ENCODE peak calls at places on chromosome 20, in four cellular contexts. K, N, D and A are unnamed samples.

GRCh38 chr20:11235058-11235457 is 561.3 kb upstream of the JAG1 start:
- DNase-seq in K (peak), N (no peak), D (no peak), A (peak)

GRCh38 chr20:38298768-38299288 is 5.1 kb upstream of the BPI start:
- DNase-seq in K (peak), D (no peak), N (no peak), A (peak)

GRCh38 chr20:62365814-62366369 is 1.2 kb downstream of the LAMA5 start:
- DNase-seq in D (no peak), K (no peak), N (peak), A (no peak)

GRCh38 chr20:10492065-10492464 is 57.0 kb downstream of the SLX4IP start:
- DNase-seq in K (peak), D (no peak), N (peak), A (no peak)

GRCh38 chr20:38179846-38180245 is 14.8 kb upstream of the TGM2 start:
- DNase-seq in D (no peak), N (no peak), K (peak), A (no peak)

GRCh38 chr20:37525810-37526209 is 1.9 kb downstream of the BLCAP start:
- DNase-seq in D (no peak), K (no peak), N (no peak), A (no peak)

GRCh38 chr20:3854462-3854870 is 7.8 kb downstream of the MAVS start:
- DNase-seq in D (no peak), N (peak), K (no peak), A (no peak)

GRCh38 chr20:35891375-35891774 is 62.9 kb downstream of the SCAND1 start:
- DNase-seq in D (no peak), K (peak), N (no peak), A (no peak)

GRCh38 chr20:56433880-56434255 is 21.8 kb downstream of the CASS4 start:
- DNase-seq in D (no peak), N (no peak), K (peak), A (no peak)

GRCh38 chr20:17023811-17024210 is 203.0 kb upstream of the PCSK2 start:
- DNase-seq in N (no peak), K (peak), D (no peak), A (no peak)

GRCh38 chr20:19786311-19786710 is 28.3 kb downstream of the RIN2 start:
- DNase-seq in K (peak), N (no peak), D (no peak), A (peak)

GRCh38 chr20:20754758-20755157 is 42.3 kb upstream of the RALGAPA2 start:
- DNase-seq in D (no peak), N (no peak), K (no peak), A (no peak)

GRCh38 chr20:57392512-57393271 is 1.5 kb downstream of the RBM38 start:
- DNase-seq in D (no peak), N (peak), K (no peak), A (no peak)

GRCh38 chr20:4029505-4030467 is 14.4 kb upstream of the RNF24 start:
- DNase-seq in D (no peak), N (no peak), K (no peak), A (no peak)

GRCh38 chr20:38293490-38294333 is 10.2 kb upstream of the BPI start:
- DNase-seq in D (no peak), N (no peak), K (no peak), A (no peak)

GRCh38 chr20:56924976-56925695 is 296.0 kb downstream of the TFAP2C start:
- DNase-seq in D (no peak), N (no peak), K (no peak), A (no peak)

GRCh38 chr20:23367770-23368169 is 5.8 kb downstream of the GZF1 start:
- DNase-seq in D (no peak), K (peak), N (no peak), A (no peak)

GRCh38 chr20:33062750-33063149 is 9.0 kb downstream of the BPIFB3 start:
- DNase-seq in N (no peak), K (no peak), D (no peak), A (no peak)
- TF ChIP-seq FOS in N (no peak), K (no peak), D (no peak), A (no peak)

GRCh38 chr20:51500311-51500710 is 42.2 kb downstream of the NFATC2 start:
- DNase-seq in N (peak), K (no peak), D (peak), A (no peak)

GRCh38 chr20:51498765-51499540 is 43.6 kb downstream of the NFATC2 start:
- DNase-seq in N (no peak), K (no peak), D (no peak), A (no peak)

GRCh38 chr20:51496964-51497363 is 45.6 kb downstream of the NFATC2 start:
- DNase-seq in N (no peak), D (no peak), K (no peak), A (no peak)

GRCh38 chr20:51495921-51496545 is 46.5 kb downstream of the NFATC2 start:
- DNase-seq in N (no peak), K (no peak), D (no peak), A (no peak)

GRCh38 chr20:51497542-51498467 is 44.7 kb downstream of the NFATC2 start:
- DNase-seq in N (no peak), K (peak), D (peak), A (peak)
- TF ChIP-seq FOS in N (no peak), K (no peak), D (no peak), A (no peak)

DNA sequence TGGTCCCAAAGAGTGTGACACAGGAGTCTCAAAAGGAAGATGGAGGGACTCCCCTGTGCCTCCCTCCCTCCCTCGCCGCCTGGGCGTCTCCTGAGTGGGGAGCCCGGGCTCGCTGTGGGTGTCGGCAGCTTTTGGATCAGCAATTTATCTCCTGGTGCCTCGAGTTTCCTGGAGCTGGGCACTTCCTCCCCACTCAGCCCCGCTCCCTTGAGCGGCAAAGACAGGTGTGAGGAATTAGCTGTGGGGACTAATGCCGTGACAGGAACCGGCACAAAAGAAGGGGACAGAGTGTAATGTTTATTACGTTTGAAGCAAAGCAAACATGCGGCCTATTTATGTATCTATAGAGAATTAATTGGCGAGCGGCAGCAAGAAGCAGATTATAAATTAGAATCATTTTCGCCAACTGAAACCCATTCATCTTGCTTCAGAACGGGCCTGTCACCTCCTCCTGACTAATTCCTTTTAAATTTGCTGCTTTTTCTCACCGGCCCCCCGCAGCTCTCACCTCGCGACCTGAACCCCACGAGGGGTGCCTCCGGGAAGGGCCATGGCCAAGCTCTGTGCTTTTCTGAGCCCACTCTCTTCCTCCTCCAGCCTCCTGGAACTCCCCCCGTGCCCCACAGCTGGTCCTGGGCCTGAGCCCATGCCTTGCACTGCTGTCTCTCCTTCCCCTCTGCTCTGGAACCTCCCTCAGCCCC is 8.8 kb upstream of the CDH22 start:
- DNase-seq in N (no peak), D (no peak), K (no peak), A (no peak)
- TF ChIP-seq FOS in N (no peak), D (no peak), K (no peak), A (no peak)

GRCh38 chr20:25018841-25019240 is 26.3 kb upstream of the APMAP start:
- DNase-seq in D (no peak), K (no peak), N (no peak), A (no peak)
- TF ChIP-seq FOS in D (no peak), K (no peak), N (no peak), A (no peak)

GRCh38 chr20:43946206-43946491 is 31.5 kb downstream of the TOX2 start:
- DNase-seq in D (no peak), N (no peak), K (no peak), A (no peak)

GRCh38 chr20:43947316-43947710 is 32.7 kb downstream of the TOX2 start:
- DNase-seq in N (no peak), K (no peak), D (no peak), A (no peak)

GRCh38 chr20:43948455-43948854 is 33.8 kb downstream of the TOX2 start:
- DNase-seq in D (no peak), K (no peak), N (no peak), A (no peak)

GRCh38 chr20:43945391-43946205 is 30.9 kb downstream of the TOX2 start:
- DNase-seq in K (no peak), D (no peak), N (no peak), A (no peak)

GRCh38 chr20:43946659-43947315 is 32.1 kb downstream of the TOX2 start:
- DNase-seq in K (no peak), D (no peak), N (no peak), A (no peak)
- TF ChIP-seq FOS in K (no peak), D (no peak), N (no peak), A (no peak)

DNA sequence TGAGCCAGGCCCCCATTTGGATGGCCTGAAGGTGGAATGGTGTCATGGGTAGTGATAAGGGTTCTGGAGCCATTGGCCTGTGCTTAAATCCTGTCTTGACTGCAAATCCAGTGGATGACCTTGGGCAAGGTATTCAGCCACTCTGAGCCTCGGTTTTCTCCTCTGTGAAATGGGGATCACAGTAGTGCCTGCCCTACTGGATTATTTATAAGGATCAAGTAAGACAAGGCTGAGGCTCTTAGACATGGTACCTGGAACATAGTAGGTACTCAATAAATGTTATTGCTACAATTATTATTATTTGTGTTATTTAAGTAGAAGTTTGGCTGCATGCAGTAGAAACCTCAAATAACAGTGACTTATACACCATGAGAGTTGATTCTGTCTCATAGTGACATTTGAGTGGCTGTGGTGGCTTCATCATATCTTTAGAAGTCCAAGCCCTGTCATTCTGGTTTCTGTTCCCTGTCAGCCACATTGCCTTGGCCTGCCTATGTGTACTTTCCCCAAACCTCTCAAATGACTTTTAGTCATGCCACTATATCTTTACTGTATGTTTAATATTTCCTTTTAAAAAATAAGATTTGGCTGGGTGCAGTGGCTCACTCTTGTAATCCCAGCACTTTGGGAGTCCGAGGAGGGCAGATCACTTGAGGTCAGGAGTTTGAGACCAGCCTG is 37.6 kb upstream of the CHMP4B start:
- DNase-seq in K (no peak), N (no peak), D (peak), A (no peak)
- TF ChIP-seq FOS in K (no peak), N (no peak), D (no peak), A (no peak)

GRCh38 chr20:54320148-54320607 is 112.3 kb downstream of the PFDN4 start:
- DNase-seq in K (peak), D (no peak), N (no peak), A (no peak)

GRCh38 chr20:54324041-54324440 is 116.2 kb downstream of the PFDN4 start:
- DNase-seq in K (no peak), D (no peak), N (no peak), A (no peak)

GRCh38 chr20:54324652-54325285 is 116.9 kb downstream of the PFDN4 start:
- DNase-seq in N (no peak), D (no peak), K (no peak), A (no peak)

GRCh38 chr20:54321688-54322087 is 113.8 kb downstream of the PFDN4 start:
- DNase-seq in K (no peak), D (no peak), N (no peak), A (no peak)

GRCh38 chr20:54323227-54323734 is 115.4 kb downstream of the PFDN4 start:
- DNase-seq in N (no peak), K (no peak), D (no peak), A (no peak)
- TF ChIP-seq FOS in N (no peak), K (no peak), D (no peak), A (no peak)

DNA sequence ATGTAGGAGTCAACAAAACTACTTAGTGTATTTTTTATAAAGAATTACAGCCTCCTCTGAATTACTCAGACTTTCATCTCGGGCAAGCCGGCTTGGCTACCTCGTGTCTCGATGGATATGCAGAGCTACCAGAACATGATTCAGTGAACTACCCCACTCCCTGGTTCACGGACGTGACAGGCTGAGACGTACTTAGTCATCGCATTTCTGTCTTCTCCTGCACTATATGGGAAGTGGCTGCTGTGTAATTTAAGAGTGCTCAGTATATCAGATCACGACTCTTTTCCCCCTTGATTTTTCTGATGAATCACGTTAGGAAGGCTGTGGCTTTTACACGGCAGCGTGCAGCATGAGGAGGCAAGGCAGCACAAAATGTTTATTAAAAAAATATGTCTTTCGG is 302.7 kb upstream of the ZFP64 start:
- DNase-seq in D (no peak), K (peak), N (no peak), A (peak)
- TF ChIP-seq FOS in D (no peak), K (peak), N (no peak), A (peak)

GRCh38 chr20:41149679-41150131 is 12.4 kb downstream of the PLCG1 start:
- DNase-seq in D (no peak), N (peak), K (peak), A (peak)

GRCh38 chr20:41150664-41151063 is 13.3 kb downstream of the PLCG1 start:
- DNase-seq in D (no peak), N (peak), K (peak), A (peak)

GRCh38 chr20:41152108-41152757 is 14.9 kb downstream of the PLCG1 start:
- DNase-seq in N (no peak), K (no peak), D (no peak), A (peak)

GRCh38 chr20:41148956-41149355 is 11.6 kb downstream of the PLCG1 start:
- DNase-seq in N (no peak), K (no peak), D (no peak), A (no peak)

DNA sequence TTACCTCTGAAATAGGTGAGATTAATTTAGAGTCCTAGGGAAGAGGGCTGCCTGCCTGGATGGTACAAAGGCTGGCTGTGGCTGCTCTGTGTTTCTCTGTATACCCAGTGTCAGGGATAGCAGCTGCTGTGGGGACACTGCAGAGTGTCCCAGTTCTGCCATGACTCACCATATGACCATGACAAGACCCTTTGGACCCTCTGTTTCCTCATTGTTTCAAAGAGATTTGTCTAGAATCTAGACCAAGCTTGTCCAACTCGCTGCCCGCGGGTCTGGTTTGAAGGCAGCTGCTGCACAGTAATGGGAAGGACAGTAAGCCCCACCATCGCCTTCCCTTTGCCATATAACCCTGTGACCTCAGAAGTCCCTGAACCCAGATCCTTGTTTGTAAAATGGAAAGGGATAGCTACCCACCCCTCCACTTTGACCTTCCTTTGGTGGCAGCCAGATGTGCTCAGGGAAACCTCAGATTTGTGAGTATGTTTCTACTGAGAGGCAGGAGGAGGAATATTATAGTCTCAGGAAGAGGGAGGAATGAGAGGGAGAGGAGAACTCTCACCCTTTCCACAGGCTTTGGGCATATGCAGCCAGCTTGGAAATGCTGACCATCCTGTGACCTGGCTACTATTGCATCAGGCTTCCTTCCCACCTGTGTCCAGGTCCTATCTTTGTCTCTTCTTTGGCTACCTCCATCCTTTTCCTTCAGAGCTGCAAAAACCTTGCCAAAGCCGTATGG is 14.0 kb downstream of the PLCG1 start:
- DNase-seq in D (no peak), K (no peak), N (no peak), A (no peak)
- TF ChIP-seq FOS in D (no peak), K (no peak), N (no peak), A (no peak)